ENCODE peak calls at places on chromosomes 12 and 14, in seven cellular contexts. A, F, J, M, Q, Y and X are unnamed samples.

GRCh38 chr14:54366726-54367707 is 29.8 kb upstream of the CDKN3 start:
- DNase-seq in M (peak), Y (peak), A (peak), J (no peak), F (no peak), Q (peak), X (no peak)

GRCh38 chr12:91413591-91413990 is 231.0 kb upstream of the DCN start:
- DNase-seq in F (no peak), Y (no peak), M (peak), A (no peak), J (peak), Q (no peak), X (no peak)

GRCh38 chr12:40039598-40039997 is 66.3 kb downstream of the SLC2A13 start:
- DNase-seq in M (no peak), J (no peak), Q (no peak), F (no peak), A (no peak), Y (no peak), X (no peak)

GRCh38 chr12:50537538-50537919 is 32.7 kb downstream of the DIP2B start:
- DNase-seq in Q (no peak), A (no peak), M (peak), F (no peak), J (no peak), Y (peak), X (no peak)

GRCh38 chr14:92798811-92799210 is 4.7 kb downstream of the GOLGA5 start:
- DNase-seq in J (no peak), A (no peak), F (no peak), Q (no peak), M (no peak), Y (no peak), X (no peak)

GRCh38 chr12:53561590-53561953 is 54.3 kb upstream of the NPFF start:
- DNase-seq in M (peak), A (no peak), Y (peak), Q (no peak), F (no peak), J (no peak), X (no peak)

GRCh38 chr12:113425960-113426453 is 3.8 kb downstream of the SDSL start:
- DNase-seq in Q (no peak), J (no peak), Y (no peak), A (no peak), F (no peak), M (no peak), X (no peak)

GRCh38 chr14:50967104-50967503 is 22.8 kb upstream of the PYGL start:
- DNase-seq in A (no peak), Q (no peak), M (no peak), F (no peak), J (no peak), Y (no peak), X (no peak)

GRCh38 chr14:33369972-33370371 is 431.3 kb downstream of the NPAS3 start:
- DNase-seq in F (no peak), M (no peak), J (no peak), Q (no peak), A (no peak), Y (no peak), X (no peak)

GRCh38 chr12:64673490-64674169 is 63.3 kb downstream of the RASSF3 start:
- DNase-seq in Q (no peak), J (no peak), Y (no peak), A (no peak), F (no peak), M (peak), X (no peak)

GRCh38 chr14:102777711-102778615 is 714 bp downstream of the TRAF3 start:
- DNase-seq in A (no peak), F (no peak), J (no peak), M (peak), Q (no peak), Y (peak), X (no peak)

GRCh38 chr14:38731962-38732361 is 371.1 kb downstream of the SEC23A start:
- DNase-seq in J (no peak), Q (no peak), A (no peak), Y (no peak), F (no peak), M (no peak), X (no peak)

GRCh38 chr12:93237235-93237915 is 140.3 kb upstream of the NUDT4 start:
- DNase-seq in A (no peak), M (no peak), Q (no peak), J (no peak), F (no peak), Y (no peak), X (no peak)

GRCh38 chr12:55679691-55680090 is 28.0 kb downstream of the ITGA7 start:
- DNase-seq in J (no peak), A (no peak), F (no peak), M (no peak), Q (no peak), Y (no peak), X (no peak)

GRCh38 chr14:104307246-104307626 is 168.8 kb downstream of the KIF26A start:
- DNase-seq in M (no peak), Q (no peak), Y (no peak), A (no peak), J (no peak), F (no peak), X (no peak)

GRCh38 chr12:69570000-69570516 is 15.2 kb upstream of the CCT2 start:
- DNase-seq in F (no peak), Q (no peak), Y (peak), M (peak), A (no peak), J (no peak), X (no peak)

GRCh38 chr12:82694970-82695369 is 8.3 kb downstream of the TMTC2 start:
- DNase-seq in F (no peak), A (no peak), Y (peak), J (no peak), Q (no peak), M (no peak), X (no peak)

GRCh38 chr14:54173782-54174181 is 217.2 kb upstream of the BMP4 start:
- DNase-seq in J (no peak), Q (no peak), M (no peak), A (no peak), F (no peak), Y (peak), X (no peak)

GRCh38 chr14:72457641-72458040 is 436.3 kb downstream of the DPF3 start:
- DNase-seq in Q (no peak), A (no peak), M (peak), J (no peak), F (no peak), Y (peak), X (no peak)

GRCh38 chr12:116508145-116509121 is 50.7 kb upstream of the MAP1LC3B2 start:
- DNase-seq in M (no peak), A (no peak), J (no peak), F (no peak), Y (no peak), Q (no peak), X (no peak)

GRCh38 chr14:71103662-71104484 is 196.6 kb downstream of the PCNX1 start:
- DNase-seq in M (peak), J (no peak), F (no peak), A (no peak), Q (no peak), Y (peak), X (no peak)

GRCh38 chr12:153080-153746 is 60.7 kb downstream of the SLC6A12 start:
- DNase-seq in Q (peak), Y (peak), J (peak), F (peak), M (peak), A (peak), X (no peak)

GRCh38 chr12:108563135-108563803 is 873 bp downstream of the ISCU start:
- DNase-seq in Y (peak), F (peak), M (peak), A (peak), J (peak), Q (peak), X (peak)

GRCh38 chr14:81165188-81165587 is 55.6 kb downstream of the GTF2A1 start:
- DNase-seq in Q (no peak), Y (no peak), A (no peak), J (no peak), F (no peak), M (no peak), X (no peak)

GRCh38 chr14:33457021-33457420 is 493.9 kb downstream of the EGLN3 start:
- DNase-seq in Q (no peak), J (no peak), Y (no peak), F (no peak), M (no peak), A (no peak), X (no peak)

GRCh38 chr12:95802482-95803264 is 12.1 kb upstream of the NTN4 start:
- DNase-seq in A (no peak), F (no peak), J (no peak), Y (peak), Q (peak), M (peak), X (no peak)

GRCh38 chr14:65846469-65846868 is 433.9 kb downstream of the FUT8 start:
- DNase-seq in J (no peak), M (no peak), Y (no peak), A (no peak), F (no peak), Q (no peak), X (no peak)

GRCh38 chr14:91927216-91927615 is 20.3 kb downstream of the FBLN5 start:
- DNase-seq in Y (no peak), F (no peak), A (no peak), J (no peak), Q (no peak), M (no peak), X (no peak)

GRCh38 chr14:84036863-84037262 is 1493.1 kb upstream of the FLRT2 start:
- DNase-seq in J (no peak), F (no peak), Y (no peak), Q (no peak), A (no peak), M (peak), X (no peak)

GRCh38 chr12:109881752-109882151 is 1.4 kb upstream of the GLTP start:
- DNase-seq in A (no peak), Q (no peak), M (no peak), Y (no peak), F (no peak), J (no peak), X (no peak)

GRCh38 chr12:109880938-109881337 is 597 bp upstream of the GLTP start:
- DNase-seq in Y (no peak), A (no peak), J (no peak), Q (no peak), M (no peak), F (no peak), X (no peak)

GRCh38 chr12:109879332-109880048 is 851 bp downstream of the GLTP start:
- DNase-seq in J (no peak), Y (no peak), A (no peak), F (no peak), Q (no peak), M (no peak), X (no peak)

GRCh38 chr12:109878749-109879148 is 1.6 kb downstream of the GLTP start:
- DNase-seq in M (no peak), A (no peak), J (no peak), F (no peak), Q (no peak), Y (no peak), X (no peak)

DNA sequence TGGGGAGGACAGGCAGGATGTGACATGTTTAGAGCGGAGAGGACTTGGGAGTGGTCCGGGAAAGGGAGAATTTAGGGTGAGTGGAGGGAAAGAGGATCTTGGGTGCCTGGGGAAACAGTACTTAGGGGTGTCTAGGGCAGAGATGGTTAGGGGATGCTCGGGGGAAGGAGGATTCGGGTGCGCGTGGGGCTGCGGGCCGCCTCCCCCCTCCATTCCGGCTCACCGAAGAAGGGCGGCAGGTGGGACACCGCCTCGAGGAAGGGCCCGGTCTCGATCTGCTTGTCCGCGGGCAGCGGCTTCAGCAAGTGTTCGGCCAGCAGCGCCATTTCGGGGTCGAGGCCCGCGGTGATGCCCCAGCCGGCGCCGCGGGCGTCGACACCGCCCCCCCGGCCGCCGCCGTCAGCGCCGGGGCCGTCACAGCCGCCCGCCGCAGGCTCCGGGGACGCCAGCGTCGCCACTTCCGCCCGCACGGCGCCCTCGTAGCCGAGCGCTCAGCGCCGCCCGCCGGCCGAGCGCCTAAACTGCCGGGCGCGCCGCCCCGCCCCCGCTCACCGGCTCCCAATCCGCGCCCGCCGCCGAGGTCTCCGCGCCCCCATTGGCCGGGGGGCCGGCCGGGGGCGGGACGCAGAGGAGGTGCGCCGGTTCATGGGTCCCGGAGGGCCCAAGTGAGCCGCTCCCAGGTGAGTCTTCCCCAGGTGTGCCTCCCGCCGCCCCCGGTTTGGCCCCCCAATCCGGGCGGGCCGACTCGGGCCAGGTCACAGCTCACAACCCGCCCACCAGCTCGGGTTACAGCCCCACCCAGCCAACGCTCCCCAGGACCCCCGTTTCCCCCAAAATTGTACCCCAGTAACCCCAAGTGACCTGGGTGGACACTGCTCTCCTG is at the start of gene GLTP:
- DNase-seq in M (peak), J (peak), Q (peak), F (peak), Y (peak), A (peak), X (peak)
- TF ChIP-seq CTCF in M (peak), J (no peak), Q (peak), F (peak), Y (peak), A (peak), X (peak)

GRCh38 chr12:18551703-18552102 is 186.1 kb downstream of the PLCZ1 start:
- DNase-seq in J (no peak), M (no peak), F (no peak), Y (no peak), A (no peak), Q (no peak), X (no peak)

GRCh38 chr12:18552829-18553228 is 185.0 kb downstream of the PLCZ1 start:
- DNase-seq in F (no peak), A (no peak), Q (no peak), J (no peak), Y (no peak), M (no peak), X (no peak)

GRCh38 chr12:18546399-18546798 is 191.4 kb downstream of the PLCZ1 start:
- DNase-seq in M (peak), F (no peak), Y (peak), A (no peak), Q (no peak), J (no peak), X (no peak)

DNA sequence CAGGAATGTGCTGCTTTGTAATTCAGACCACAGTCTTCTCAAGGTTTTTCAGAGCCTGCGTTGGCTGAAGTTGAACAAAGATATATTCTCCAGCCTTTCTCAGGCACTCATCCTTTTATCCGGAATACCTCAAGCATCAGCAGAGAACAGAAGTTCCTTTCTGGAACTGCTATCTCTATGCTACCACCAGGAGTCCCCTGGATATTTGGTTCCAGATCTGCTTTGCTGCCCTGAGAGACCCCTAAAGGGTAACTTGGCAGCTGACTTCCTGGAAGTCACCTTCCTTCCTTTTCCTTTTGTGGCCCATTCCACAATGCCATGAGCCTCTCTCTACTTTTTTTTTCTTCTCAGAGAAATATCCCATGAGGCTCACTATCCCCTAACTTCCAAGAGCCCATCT is 188.2 kb downstream of the PLCZ1 start:
- DNase-seq in M (no peak), Q (no peak), J (no peak), Y (no peak), F (no peak), A (no peak), X (no peak)
- TF ChIP-seq CTCF in M (peak), Q (no peak), J (no peak), Y (peak), F (no peak), A (no peak), X (no peak)

GRCh38 chr12:89421093-89421835 is 69.0 kb upstream of the DUSP6 start:
- DNase-seq in F (no peak), J (no peak), Q (no peak), M (no peak), A (no peak), Y (no peak), X (no peak)
- TF ChIP-seq CTCF in F (no peak), J (no peak), Q (no peak), M (peak), A (no peak), Y (peak), X (peak)

DNA sequence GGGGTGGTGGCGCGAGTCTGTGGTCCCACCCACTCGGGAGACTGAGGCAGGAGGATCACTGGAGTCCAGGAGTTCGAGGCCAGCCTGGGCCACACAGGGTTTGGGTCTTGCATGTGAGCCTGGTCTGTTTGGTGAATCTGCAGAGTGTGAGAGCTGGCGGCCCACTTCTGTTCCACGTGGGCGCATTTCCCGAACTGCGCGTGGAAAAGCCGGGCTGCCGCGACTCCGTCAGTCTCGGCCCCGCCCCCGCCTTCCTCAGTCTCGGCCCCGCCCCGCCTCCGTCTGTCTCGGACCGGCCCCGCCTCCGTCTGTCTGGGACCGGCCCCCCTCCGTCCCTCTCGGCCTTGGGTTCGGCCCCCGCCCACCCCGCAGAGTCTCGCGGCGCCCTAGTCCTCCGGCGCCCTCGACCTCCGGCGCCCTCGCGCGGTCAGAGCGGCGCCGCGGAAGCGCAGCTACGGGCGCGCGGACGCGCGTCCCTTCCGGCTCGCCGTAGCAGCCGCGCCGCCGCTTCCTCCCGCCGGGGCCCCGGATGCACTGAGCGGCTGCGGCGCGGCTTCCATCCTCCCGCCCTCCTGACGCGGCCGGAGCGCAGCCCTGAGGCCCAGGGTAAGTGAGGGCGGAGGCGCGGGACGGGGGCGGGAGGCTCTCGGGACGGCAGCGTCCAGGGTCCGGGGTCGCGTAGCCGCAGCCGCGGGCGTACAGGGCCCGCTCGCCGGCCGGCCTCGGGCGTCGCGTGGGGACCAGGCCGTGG is at the start of gene EP400:
- DNase-seq in Y (peak), Q (peak), A (peak), J (peak), F (peak), M (peak), X (peak)
- TF ChIP-seq CTCF in Y (peak), Q (peak), A (peak), J (no peak), F (peak), M (peak), X (peak)

GRCh38 chr14:61320806-61321384 is 484 bp upstream of the PRKCH start:
- DNase-seq in Y (no peak), Q (no peak), F (peak), A (no peak), J (peak), M (no peak), X (no peak)

GRCh38 chr14:61319706-61320105 is 1.7 kb upstream of the PRKCH start:
- DNase-seq in M (no peak), A (no peak), Y (no peak), J (no peak), F (no peak), Q (no peak), X (no peak)

GRCh38 chr14:61322799-61323290 is 1.5 kb downstream of the PRKCH start:
- DNase-seq in J (peak), Y (no peak), A (no peak), Q (no peak), M (no peak), F (no peak), X (no peak)

GRCh38 chr14:61322011-61322798 is 826 bp downstream of the PRKCH start:
- DNase-seq in A (peak), Q (peak), F (peak), J (no peak), Y (no peak), M (no peak), X (no peak)

DNA sequence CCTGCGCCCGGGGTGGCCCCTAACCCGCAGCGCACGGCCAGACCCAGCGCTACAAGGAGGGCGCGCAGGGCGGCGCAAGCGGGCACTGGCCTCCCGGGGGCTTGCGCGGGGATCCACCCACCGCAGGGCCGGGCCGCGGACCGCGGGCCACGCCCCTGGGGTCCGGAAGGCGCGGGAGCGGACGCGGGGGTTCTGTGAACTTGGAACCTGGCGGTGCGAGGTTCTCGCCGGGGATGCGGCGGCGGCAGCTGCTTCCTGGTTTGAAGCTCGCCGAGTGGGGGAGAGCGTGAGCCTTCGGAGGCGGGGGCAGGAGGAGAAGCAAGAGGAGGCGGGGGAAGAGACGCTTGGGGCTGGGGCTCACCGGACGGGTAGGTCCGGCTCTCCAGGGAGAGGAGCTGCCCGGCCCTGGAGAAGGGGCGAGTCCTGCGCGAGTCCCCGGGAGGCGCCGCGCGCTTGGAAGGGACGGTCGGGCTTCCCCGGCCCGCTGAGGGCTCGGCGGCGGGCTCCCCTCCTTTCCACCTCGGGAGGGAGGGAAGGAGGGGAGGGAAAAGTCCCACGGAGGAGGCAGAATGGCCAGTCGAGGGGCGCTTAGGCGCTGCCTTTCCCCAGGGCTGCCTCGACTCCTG is at the start of gene PRKCH:
- DNase-seq in Q (peak), Y (no peak), J (peak), A (peak), F (peak), M (peak), X (no peak)
- TF ChIP-seq CTCF in Q (no peak), Y (no peak), J (no peak), A (no peak), F (peak), M (no peak), X (peak)

GRCh38 chr14:74841230-74842207 is 34.4 kb downstream of the PROX2 start:
- DNase-seq in A (no peak), Y (no peak), J (no peak), M (no peak), Q (no peak), F (no peak), X (no peak)
- TF ChIP-seq CTCF in A (no peak), Y (no peak), J (no peak), M (no peak), Q (no peak), F (no peak), X (no peak)

GRCh38 chr12:8949525-8950286 is at the start of gene M6PR:
- DNase-seq in F (peak), M (peak), Y (peak), A (peak), J (peak), Q (peak), X (peak)
- TF ChIP-seq CTCF in F (peak), M (peak), Y (peak), A (no peak), J (no peak), Q (peak), X (peak)

GRCh38 chr14:57435923-57436322 is 45.5 kb downstream of the NAA30 start:
- DNase-seq in F (no peak), Q (no peak), A (no peak), Y (no peak), J (no peak), M (no peak), X (no peak)
- TF ChIP-seq CTCF in F (no peak), Q (no peak), A (no peak), Y (peak), J (no peak), M (no peak), X (no peak)